ENCODE peak calls at places on chromosomes 3 and 15, in eight cellular contexts. K is H54; E is activated naive CD8-positive, alpha-beta T cell treated with anti-CD3 and anti-CD28 coated beads for 36 hours; Y is stimulated activated CD4-positive, alpha-beta T cell treated with anti-CD3 and anti-CD28 coated beads, Interleukin-1b, Interleukin-23, amount 100 ng/mL, for 24 hours; Z is left cardiac atrium; U is T-helper 1 cell; P is GM20000; N is GM03348. L is an unnamed sample.
A peak's percentile ranks its signal among the peaks of the same experiment; 100 is the strongest.

GRCh38 chr15:32909431-32909830 is 191.6 kb downstream of the GREM1 start:
- DNase-seq in K (peak; percentile 36), E (no peak), Y (no peak), Z (no peak), U (no peak), P (no peak), N (no peak), L (peak; percentile 95)

GRCh38 chr3:135981701-135982403 is 16.3 kb downstream of the PPP2R3A start:
- DNase-seq in K (no peak), E (no peak), Y (no peak), Z (no peak), U (no peak), P (no peak), N (no peak), L (no peak)

GRCh38 chr3:36244728-36245127 is 135.6 kb upstream of the STAC start:
- DNase-seq in K (peak; percentile 20), E (no peak), Y (no peak), Z (no peak), U (no peak), P (no peak), N (peak; percentile 76), L (no peak)

GRCh38 chr3:130700541-130700940 is 46.1 kb downstream of the PIK3R4 start:
- DNase-seq in K (no peak), E (no peak), Y (no peak), Z (peak; percentile 34), U (no peak), P (no peak), N (no peak), L (peak; percentile 55)

GRCh38 chr3:126468028-126468891 is 7.4 kb downstream of the ZXDC start:
- DNase-seq in K (no peak), E (no peak), Y (no peak), Z (no peak), U (no peak), P (no peak), N (peak; percentile 50), L (peak; percentile 10)

GRCh38 chr3:171804618-171805389 is 5.5 kb downstream of the PLD1 start:
- DNase-seq in K (no peak), E (no peak), Y (no peak), Z (peak; percentile 37), U (no peak), P (no peak), N (no peak), L (peak; percentile 89)

GRCh38 chr15:34651962-34652725 is 68.7 kb upstream of the GOLGA8B start:
- DNase-seq in K (no peak), E (no peak), Y (no peak), Z (no peak), U (no peak), P (no peak), N (no peak), L (no peak)

GRCh38 chr3:179450321-179450720 is 949 bp downstream of the GNB4 start:
- DNase-seq in K (no peak), E (no peak), Y (no peak), Z (no peak), U (no peak), P (peak; percentile 19), N (no peak), L (peak; percentile 48)

GRCh38 chr3:152328841-152329240 is 60.1 kb downstream of the MBNL1 start:
- DNase-seq in K (peak; percentile 29), E (no peak), Y (no peak), Z (no peak), U (no peak), P (no peak), N (peak; percentile 74), L (peak; percentile 90)

GRCh38 chr3:125120370-125121122 is 64.7 kb upstream of the HEG1 start:
- DNase-seq in K (no peak), E (no peak), Y (no peak), Z (no peak), U (no peak), P (no peak), N (no peak), L (no peak)

GRCh38 chr15:37095993-37096877 is 4.1 kb downstream of the MEIS2 start:
- DNase-seq in K (no peak), E (no peak), Y (no peak), Z (no peak), U (no peak), P (no peak), N (peak; percentile 29), L (peak; percentile 52)

GRCh38 chr3:49493901-49494300 is 23.8 kb downstream of the DAG1 start:
- DNase-seq in K (no peak), E (no peak), Y (no peak), Z (no peak), U (no peak), P (no peak), N (no peak), L (no peak)

GRCh38 chr3:146050700-146051099 is 110.3 kb downstream of the PLOD2 start:
- DNase-seq in K (no peak), E (no peak), Y (no peak), Z (no peak), U (no peak), P (no peak), N (no peak), L (no peak)

GRCh38 chr15:43317566-43318184 is 12.7 kb downstream of the LCMT2 start:
- DNase-seq in K (no peak), E (no peak), Y (no peak), Z (no peak), U (no peak), P (no peak), N (no peak), L (peak; percentile 5)

GRCh38 chr3:170364965-170365364 is 7.5 kb downstream of the SKIL start:
- DNase-seq in K (no peak), E (no peak), Y (no peak), Z (no peak), U (no peak), P (no peak), N (no peak), L (no peak)

GRCh38 chr3:194579091-194579606 is 54.1 kb downstream of the TMEM44 start:
- DNase-seq in K (no peak), E (no peak), Y (no peak), Z (peak; percentile 80), U (no peak), P (no peak), N (no peak), L (peak; percentile 99)